ENCODE peak calls at places on chromosome 5, in six cellular contexts. W is upper lobe of left lung; C is right cardiac atrium; N is lower lobe of right lung; I is CD4-positive, alpha-beta memory T cell; H is HepG2. Z is an unnamed sample.
A peak's percentile ranks its signal among the peaks of the same experiment; 100 is the strongest.

GRCh38 chr5:45695011-45695667 is 1.0 kb downstream of the HCN1 start:
- DNase-seq in H (no peak), N (no peak), I (no peak), W (no peak), C (peak; percentile 28), Z (no peak)

GRCh38 chr5:141543053-141543452 is 54.2 kb downstream of the PCDHGC5 start:
- DNase-seq in C (no peak), N (no peak), W (no peak), I (no peak), H (no peak), Z (no peak)

GRCh38 chr5:172004824-172005237 is 1.6 kb downstream of the FBXW11 start:
- DNase-seq in H (no peak), I (peak; percentile 25), N (no peak), W (no peak), C (no peak), Z (no peak)

GRCh38 chr5:172145870-172146747 is 41.9 kb downstream of the STK10 start:
- DNase-seq in I (no peak), H (no peak), N (no peak), W (no peak), C (no peak), Z (no peak)

GRCh38 chr5:903756-904096 is 11.0 kb downstream of the TRIP13 start:
- DNase-seq in I (no peak), W (no peak), C (no peak), H (no peak), N (no peak), Z (no peak)

GRCh38 chr5:166503506-166503905 is 1787.9 kb upstream of the WWC1 start:
- DNase-seq in W (no peak), C (no peak), H (no peak), N (no peak), I (no peak), Z (no peak)

GRCh38 chr5:96142786-96143434 is 181.3 kb upstream of the ELL2 start:
- DNase-seq in N (no peak), W (no peak), I (no peak), H (no peak), C (no peak), Z (no peak)

GRCh38 chr5:54825005-54825404 is 160.4 kb downstream of the ESM1 start:
- DNase-seq in I (no peak), W (no peak), H (no peak), C (no peak), N (no peak), Z (no peak)

GRCh38 chr5:16570121-16570815 is 46.5 kb downstream of the RETREG1 start:
- DNase-seq in H (no peak), N (no peak), I (no peak), C (no peak), W (no peak), Z (no peak)

GRCh38 chr5:91632871-91633270 is 249.8 kb upstream of the ARRDC3 start:
- DNase-seq in C (no peak), N (no peak), H (peak; percentile 3), I (no peak), W (no peak), Z (no peak)

GRCh38 chr5:457195-457961 is 14.4 kb downstream of the EXOC3 start:
- DNase-seq in H (no peak), C (peak; percentile 28), W (peak; percentile 18), I (no peak), N (no peak), Z (no peak)

GRCh38 chr5:61496406-61497307 is 164.6 kb downstream of the ZSWIM6 start:
- DNase-seq in H (no peak), I (no peak), C (no peak), W (no peak), N (no peak), Z (no peak)

GRCh38 chr5:172588380-172588779 is 52.7 kb upstream of the NEURL1B start:
- DNase-seq in C (no peak), I (no peak), N (no peak), W (no peak), H (no peak), Z (no peak)

GRCh38 chr5:181188700-181189362 is 16.2 kb downstream of the TRIM7 start:
- DNase-seq in N (peak; percentile 66), I (peak; percentile 81), H (peak; percentile 57), W (peak; percentile 75), C (peak; percentile 83), Z (no peak)

GRCh38 chr5:39176740-39177628 is 42.4 kb downstream of the FYB1 start:
- DNase-seq in N (no peak), H (no peak), W (no peak), C (no peak), I (peak; percentile 76), Z (no peak)

GRCh38 chr5:146041180-146041789 is 64.1 kb downstream of the PLAC8L1 start:
- DNase-seq in W (no peak), C (no peak), N (no peak), H (no peak), I (no peak), Z (no peak)

GRCh38 chr5:27308151-27308550 is 269.8 kb upstream of the CDH9 start:
- DNase-seq in C (no peak), N (no peak), W (no peak), I (no peak), H (no peak), Z (no peak)

GRCh38 chr5:180315762-180316212 is 23.9 kb upstream of the MAPK9 start:
- DNase-seq in W (peak; percentile 72), N (peak; percentile 81), H (peak; percentile 38), C (peak; percentile 86), I (peak; percentile 61), Z (no peak)

GRCh38 chr5:14868771-14869170 is 2.8 kb downstream of the ANKH start:
- DNase-seq in H (no peak), N (no peak), C (no peak), W (no peak), I (no peak), Z (no peak)

GRCh38 chr5:169751490-169751889 is 114.4 kb downstream of the DOCK2 start:
- DNase-seq in H (no peak), W (no peak), I (no peak), N (no peak), C (no peak), Z (no peak)

GRCh38 chr5:86824642-86825041 is 206.9 kb downstream of the COX7C start:
- DNase-seq in N (no peak), W (no peak), I (no peak), C (no peak), H (no peak), Z (no peak)

GRCh38 chr5:94707359-94707758 is 88.9 kb downstream of the SLF1 start:
- DNase-seq in W (no peak), H (no peak), C (no peak), N (no peak), I (no peak), Z (no peak)

GRCh38 chr5:161548472-161549094 is 2.1 kb upstream of the GABRB2 start:
- DNase-seq in H (no peak), I (no peak), C (no peak), N (no peak), W (no peak), Z (no peak)

GRCh38 chr5:159849437-159850191 is 66.7 kb upstream of the ADRA1B start:
- DNase-seq in N (no peak), W (no peak), C (no peak), H (no peak), I (no peak), Z (no peak)

GRCh38 chr5:95835682-95836405 is 13.3 kb upstream of the GLRX start:
- DNase-seq in N (no peak), H (no peak), I (peak; percentile 30), W (no peak), C (peak; percentile 69), Z (no peak)

GRCh38 chr5:14521748-14522147 is 59.8 kb upstream of the OTULINL start:
- DNase-seq in I (no peak), N (no peak), W (no peak), C (no peak), H (no peak), Z (no peak)

GRCh38 chr5:91357012-91357634 is 26.0 kb downstream of the ARRDC3 start:
- DNase-seq in H (no peak), I (no peak), N (no peak), W (peak; percentile 61), C (no peak), Z (no peak)

GRCh38 chr5:169286572-169287325 is 14.2 kb downstream of the SLIT3 start:
- DNase-seq in C (peak; percentile 72), W (no peak), H (no peak), N (no peak), I (no peak), Z (no peak)

GRCh38 chr5:160181965-160182622 is 47.2 kb upstream of the FABP6 start:
- DNase-seq in W (no peak), N (no peak), I (no peak), H (no peak), C (no peak), Z (no peak)

GRCh38 chr5:127705120-127705892 is 2.1 kb downstream of the CCDC192 start:
- DNase-seq in C (no peak), N (no peak), I (no peak), H (no peak), W (peak; percentile 29), Z (no peak)

DNA sequence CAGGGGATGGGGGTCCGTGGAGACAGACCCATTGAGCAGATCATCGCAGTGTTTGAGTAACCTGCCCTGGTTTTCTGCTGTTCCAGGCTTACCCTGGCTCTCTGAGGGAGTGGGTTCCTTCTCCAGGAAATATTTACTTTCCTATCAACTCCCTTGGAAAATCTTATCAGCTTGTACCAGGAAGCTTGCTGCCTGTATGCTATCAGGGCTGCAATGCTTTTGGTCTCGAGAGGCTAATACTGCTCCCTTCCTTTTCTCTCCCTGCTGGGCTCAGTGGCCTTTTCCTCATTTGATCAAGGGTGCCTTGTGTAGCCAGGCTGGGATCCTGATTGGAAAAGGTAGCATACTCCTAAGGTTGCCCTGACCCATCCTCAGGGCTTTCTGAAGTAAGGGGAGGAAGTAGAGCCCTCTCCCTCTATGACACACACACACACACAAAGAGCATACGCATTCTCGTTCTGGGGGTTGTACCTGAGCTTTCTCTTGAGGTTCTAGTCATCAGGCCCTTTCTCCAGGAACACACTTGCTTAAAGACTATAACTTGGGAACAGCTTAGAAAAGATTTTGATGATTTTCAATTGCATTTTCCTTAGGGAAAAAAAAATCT is 41.6 kb downstream of the CYSTM1 start:
- DNase-seq in C (no peak), N (no peak), H (no peak), I (no peak), W (no peak), Z (no peak)
- H3K4me1 ChIP-seq in C (peaks cover 30% of the 10 kb centered on the region), N (peaks cover 57% of the 10 kb centered on the region), H (peaks cover 44% of the 10 kb centered on the region), I (no peaks in the 10 kb centered on the region), W (peaks cover 64% of the 10 kb centered on the region), Z (no peaks in the 10 kb centered on the region)

GRCh38 chr5:142784405-142784955 is 14.3 kb downstream of the ARHGAP26 start:
- DNase-seq in N (no peak), W (no peak), C (no peak), I (no peak), H (no peak), Z (no peak)
- H3K27ac ChIP-seq in N (no peak overlapping the region), W (peak overlapping the region; percentile 3), C (peak overlapping the region; percentile 90), I (no peak overlapping the region), H (no peak overlapping the region), Z (peak overlapping the region; percentile 20)

DNA sequence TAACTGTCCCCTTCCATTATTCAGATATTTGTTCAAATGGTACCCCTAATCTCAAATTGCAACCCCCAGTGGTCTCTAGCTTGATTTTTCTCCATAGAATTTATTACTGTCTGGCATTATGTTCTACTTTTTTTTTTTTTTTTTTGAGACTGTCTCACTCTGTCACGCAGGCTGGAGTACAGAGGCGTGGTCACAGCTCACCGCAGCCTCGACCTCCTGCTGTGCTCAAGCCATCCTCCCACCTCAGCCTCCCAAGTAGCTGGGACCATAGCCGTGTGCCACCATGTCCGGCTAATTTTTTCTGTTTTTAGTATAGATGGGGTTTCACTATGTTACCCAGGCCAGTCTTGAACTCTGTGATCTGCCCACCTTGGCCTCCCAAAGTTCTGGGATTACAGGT is 2.0 kb upstream of the REEP5 start:
- DNase-seq in W (no peak), I (no peak), H (no peak), N (no peak), C (no peak), Z (no peak)
- H3K4me1 ChIP-seq in W (peaks cover 38% of the 10 kb centered on the region), I (peaks cover 69% of the 10 kb centered on the region), H (peaks cover 32% of the 10 kb centered on the region), N (peaks cover 30% of the 10 kb centered on the region), C (peaks cover 3% of the 10 kb centered on the region), Z (peaks cover 31% of the 10 kb centered on the region)

GRCh38 chr5:107558951-107559350 is 111.8 kb downstream of the EFNA5 start:
- DNase-seq in N (no peak), I (no peak), W (no peak), H (no peak), C (no peak), Z (no peak)
- H3K27ac ChIP-seq in N (no peak overlapping the region), I (no peak overlapping the region), W (no peak overlapping the region), H (no peak overlapping the region), C (no peak overlapping the region), Z (no peak overlapping the region)